ENCODE peak calls at places on chromosomes 11 and 22, in seven cellular contexts. S, W, H, X, J, Z and R are unnamed samples. For H3K27me3, the result is how much of the 10 kb centered on the place peaks cover.

GRCh38 chr11:3041699-3042098 is 15.5 kb downstream of the CARS1 start:
- DNase-seq in H (no peak), J (no peak), X (no peak), Z (no peak), W (no peak), S (no peak), R (no peak)

GRCh38 chr11:118902336-118903203 is 18.9 kb downstream of the CXCR5 start:
- DNase-seq in J (no peak), W (no peak), Z (no peak), H (no peak), S (no peak), X (no peak), R (no peak)

GRCh38 chr11:35116245-35116644 is 22.7 kb upstream of the CD44 start:
- DNase-seq in X (no peak), S (no peak), H (no peak), W (no peak), J (no peak), Z (no peak), R (no peak)

GRCh38 chr11:73389902-73390301 is 13.7 kb downstream of the RELT start:
- DNase-seq in S (no peak), H (no peak), W (no peak), J (no peak), Z (no peak), X (no peak), R (no peak)

GRCh38 chr22:34236527-34236926 is 316.3 kb upstream of the LARGE1 start:
- DNase-seq in W (no peak), H (no peak), S (peak), X (no peak), Z (no peak), J (no peak), R (no peak)

GRCh38 chr11:122882809-122883681 is 486 bp downstream of the JHY start:
- DNase-seq in Z (peak), H (peak), S (peak), J (peak), X (no peak), W (peak), R (peak)

GRCh38 chr11:82631722-82632630 is 101.7 kb downstream of the FAM181B start:
- DNase-seq in H (no peak), Z (no peak), S (no peak), W (no peak), X (no peak), J (no peak), R (no peak)

GRCh38 chr11:66951135-66951534 is 7.0 kb downstream of the PC start:
- DNase-seq in S (no peak), Z (no peak), J (no peak), W (no peak), X (no peak), H (no peak), R (no peak)

GRCh38 chr22:41052661-41053490 is 39.5 kb upstream of the EP300 start:
- DNase-seq in X (no peak), W (no peak), Z (no peak), S (no peak), H (no peak), J (no peak), R (no peak)

GRCh38 chr11:32107647-32108046 is 16.8 kb downstream of the RCN1 start:
- DNase-seq in X (no peak), J (no peak), Z (no peak), W (no peak), H (no peak), S (no peak), R (no peak)

GRCh38 chr11:57798905-57799559 is 37.4 kb downstream of the CTNND1 start:
- DNase-seq in H (no peak), Z (peak), J (peak), S (no peak), W (peak), X (no peak), R (peak)

GRCh38 chr11:47626234-47626633 is 16.1 kb downstream of the MTCH2 start:
- DNase-seq in J (no peak), Z (no peak), X (no peak), H (no peak), S (no peak), W (no peak), R (no peak)

GRCh38 chr22:36399473-36399780 is 11.7 kb upstream of the MYH9 start:
- DNase-seq in Z (no peak), W (no peak), S (no peak), X (no peak), H (no peak), J (no peak), R (no peak)

GRCh38 chr11:69424748-69425147 is 56.7 kb upstream of the LINC01488 start:
- DNase-seq in X (no peak), J (no peak), Z (no peak), S (no peak), W (no peak), H (no peak), R (no peak)

GRCh38 chr11:112975493-112975892 is 14.3 kb downstream of the NCAM1 start:
- DNase-seq in X (no peak), S (no peak), H (no peak), Z (no peak), W (no peak), J (no peak), R (no peak)

GRCh38 chr11:100855466-100856067 is 168.5 kb downstream of the ARHGAP42 start:
- DNase-seq in S (peak), J (no peak), W (no peak), X (no peak), Z (peak), H (no peak), R (no peak)

GRCh38 chr11:121241300-121242176 is 51.0 kb upstream of the SC5D start:
- DNase-seq in Z (no peak), S (no peak), X (no peak), J (no peak), W (no peak), H (no peak), R (no peak)

GRCh38 chr11:69770525-69770924 is 4.6 kb downstream of the FGF4 start:
- DNase-seq in H (no peak), J (no peak), S (no peak), Z (no peak), X (no peak), W (no peak), R (no peak)

GRCh38 chr11:117072517-117073218 is 25.6 kb downstream of the SIK3 start:
- DNase-seq in Z (peak), X (no peak), W (no peak), S (no peak), J (no peak), H (no peak), R (no peak)

GRCh38 chr11:86615495-86615894 is 56.9 kb downstream of the ME3 start:
- DNase-seq in Z (no peak), S (no peak), X (no peak), W (no peak), J (no peak), H (no peak), R (no peak)

GRCh38 chr11:121134758-121135312 is 33.8 kb downstream of the TECTA start:
- DNase-seq in X (no peak), S (no peak), J (no peak), H (no peak), W (no peak), Z (no peak), R (no peak)

GRCh38 chr11:106087815-106088435 is 10.5 kb downstream of the AASDHPPT start:
- DNase-seq in W (peak), H (peak), X (no peak), S (peak), J (peak), Z (peak), R (peak)

GRCh38 chr11:11263238-11264030 is 89.6 kb downstream of the CSNK2A3 start:
- DNase-seq in X (no peak), J (no peak), Z (no peak), H (no peak), W (no peak), S (no peak), R (no peak)

GRCh38 chr11:7538023-7538422 is 24.2 kb downstream of the PPFIBP2 start:
- DNase-seq in S (no peak), J (peak), Z (no peak), W (no peak), X (no peak), H (no peak), R (no peak)

GRCh38 chr11:96154802-96155520 is 188.0 kb downstream of the MAML2 start:
- DNase-seq in W (no peak), S (no peak), H (no peak), Z (no peak), J (no peak), X (no peak), R (no peak)

GRCh38 chr11:1573077-1573846 is 1.2 kb upstream of the DUSP8 start:
- DNase-seq in J (peak), H (peak), X (no peak), Z (no peak), W (no peak), S (no peak), R (peak)

GRCh38 chr11:34345012-34345804 is 12.6 kb downstream of the ABTB2 start:
- DNase-seq in X (no peak), H (no peak), J (peak), S (no peak), Z (peak), W (peak), R (peak)

GRCh38 chr22:20742764-20743163 is 31.1 kb upstream of the SERPIND1 start:
- DNase-seq in J (no peak), Z (no peak), X (no peak), W (no peak), S (no peak), H (no peak), R (no peak)

GRCh38 chr22:29330753-29331152 is 15.3 kb upstream of the RASL10A start:
- DNase-seq in W (peak), S (no peak), Z (no peak), H (no peak), J (no peak), X (no peak), R (no peak)
- H3K27ac ChIP-seq in W (no peak), S (no peak), Z (no peak), H (no peak), J (no peak), X (no peak), R (no peak)

DNA sequence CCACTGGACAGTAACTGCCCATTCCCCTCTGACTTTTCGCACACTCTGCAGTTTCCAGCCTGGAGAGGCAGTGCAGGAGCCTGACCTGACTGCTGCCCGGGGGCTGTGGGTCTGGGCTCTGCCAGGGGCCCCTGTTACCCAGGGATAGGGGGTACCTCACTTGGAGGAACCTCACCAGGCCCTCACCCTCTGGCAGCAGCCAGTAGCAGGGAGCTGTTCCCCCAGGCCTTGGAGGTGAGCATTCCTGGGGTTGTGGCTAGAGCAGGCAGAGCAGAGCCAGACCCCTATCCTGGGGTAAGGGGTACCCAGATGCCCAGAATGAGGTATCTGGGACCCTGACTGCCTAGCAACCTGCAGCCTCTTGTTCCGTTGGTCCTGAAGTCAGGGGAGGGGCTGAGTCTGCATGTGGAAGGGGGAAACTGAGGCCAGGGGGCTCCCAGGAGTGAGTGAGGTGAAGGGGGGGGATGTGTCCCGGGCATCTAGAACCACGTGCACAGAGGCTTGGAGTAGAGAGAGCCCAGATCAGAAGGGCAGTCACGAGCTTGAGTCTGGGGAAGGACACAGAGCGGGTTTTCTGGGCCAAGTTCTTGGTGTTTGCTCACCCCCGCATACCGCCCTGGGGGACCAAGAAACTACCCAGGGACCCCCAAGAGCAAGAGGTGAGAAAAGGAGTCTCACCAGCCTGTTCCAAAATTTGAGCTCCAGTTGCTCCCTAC is 43.9 kb upstream of the ACCSL start:
- DNase-seq in X (no peak), W (peak), H (no peak), S (no peak), J (peak), Z (no peak), R (no peak)
- H3K27me3 ChIP-seq in X (under half), W (under half), H (under half), S (under half), J (under half), Z (under half), R (under half)

GRCh38 chr22:45996241-45997076 is 19.5 kb upstream of the WNT7B start:
- DNase-seq in X (no peak), H (no peak), J (peak), W (peak), Z (no peak), S (no peak), R (no peak)
- H3K27ac ChIP-seq in X (peak), H (no peak), J (peak), W (peak), Z (no peak), S (no peak), R (no peak)

DNA sequence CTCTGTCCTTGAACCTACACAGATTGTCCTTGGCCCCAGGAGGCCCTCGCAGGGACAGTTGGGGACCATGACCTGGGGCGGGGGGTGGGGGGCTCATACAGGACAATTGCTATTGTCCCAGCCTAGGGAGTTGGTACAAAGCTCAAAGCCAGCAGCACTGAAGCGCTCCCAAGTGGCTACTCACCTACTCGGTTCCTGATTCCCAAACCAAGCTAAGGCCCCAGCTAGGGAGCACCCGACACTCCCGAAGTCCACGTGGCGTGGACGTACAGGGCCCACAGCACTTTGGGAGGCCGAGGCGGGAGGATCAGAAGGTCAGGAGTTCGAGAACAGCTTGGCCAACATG is 80.6 kb downstream of the CELSR1 start:
- DNase-seq in H (no peak), J (no peak), W (no peak), Z (no peak), X (no peak), S (no peak), R (peak)
- H3K27me3 ChIP-seq in H (under half), J (under half), W (under half), Z (under half), X (under half), S (half or more), R (under half)

DNA sequence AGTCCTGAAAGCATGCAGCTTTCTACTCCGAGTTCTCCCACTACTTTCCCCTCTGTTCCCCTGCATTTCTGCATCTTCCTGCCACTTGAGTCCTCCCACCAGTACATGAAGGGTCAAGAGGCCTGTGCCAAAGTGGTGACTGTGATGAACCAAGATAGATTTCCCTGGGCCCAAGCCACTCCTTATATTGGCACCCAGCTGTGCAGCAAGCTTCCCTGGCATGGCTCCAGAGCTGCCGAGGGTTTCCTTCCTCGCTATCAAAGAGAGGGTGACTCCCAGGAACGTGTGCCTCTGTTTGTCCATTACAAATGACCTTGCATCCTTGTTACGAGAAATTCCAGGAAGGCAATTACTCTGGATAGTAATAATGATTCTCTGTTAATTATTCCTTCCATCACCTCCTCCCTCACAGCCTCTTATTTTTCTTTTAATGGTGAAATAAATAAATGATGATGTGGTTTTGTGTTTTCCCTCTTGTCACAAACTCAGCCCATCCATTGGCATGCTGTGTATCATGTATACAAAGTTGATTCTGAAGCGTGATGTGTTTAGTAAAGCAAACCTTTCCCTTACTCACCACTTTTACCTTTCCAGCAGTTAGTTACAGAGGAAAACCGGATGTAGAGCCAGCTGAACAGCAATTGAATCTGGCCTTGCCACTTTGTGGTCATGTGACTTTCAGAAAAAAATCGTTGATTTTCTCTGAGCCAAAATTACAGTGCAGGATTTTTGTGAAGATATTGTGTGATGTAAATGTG is 8.3 kb downstream of the SRSF8 start:
- DNase-seq in S (no peak), X (no peak), H (no peak), Z (no peak), W (peak), J (peak), R (no peak)
- H3K27ac ChIP-seq in S (no peak), X (peak), H (no peak), Z (no peak), W (no peak), J (peak), R (no peak)

GRCh38 chr11:128884054-128884453 is 7.1 kb upstream of the KCNJ5 start:
- DNase-seq in X (no peak), H (no peak), W (no peak), S (peak), Z (no peak), J (no peak), R (no peak)
- H3K27me3 ChIP-seq in X (under half), H (under half), W (under half), S (under half), Z (under half), J (under half), R (under half)

DNA sequence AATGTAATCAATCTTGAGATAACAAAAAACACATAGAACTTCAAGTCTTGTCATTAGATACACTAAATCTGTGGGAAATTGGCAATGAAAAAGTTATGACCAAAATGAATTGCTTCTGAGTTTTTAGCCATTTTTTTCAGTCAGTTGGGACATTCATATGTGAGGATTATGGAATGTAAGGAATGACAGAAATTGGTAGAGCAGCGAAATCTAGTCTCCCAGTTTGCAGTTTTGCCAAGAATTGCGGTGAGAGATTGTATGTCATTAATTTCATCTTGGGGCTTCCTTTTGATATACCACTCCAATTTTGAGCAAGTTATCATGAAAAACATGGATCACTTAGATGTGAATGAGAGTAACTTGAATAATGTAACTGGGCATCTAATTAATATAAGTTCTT is 49.9 kb downstream of the SIK2 start:
- DNase-seq in S (no peak), H (no peak), X (no peak), W (no peak), Z (no peak), J (no peak), R (no peak)
- H3K27ac ChIP-seq in S (no peak), H (no peak), X (no peak), W (no peak), Z (no peak), J (no peak), R (no peak)

DNA sequence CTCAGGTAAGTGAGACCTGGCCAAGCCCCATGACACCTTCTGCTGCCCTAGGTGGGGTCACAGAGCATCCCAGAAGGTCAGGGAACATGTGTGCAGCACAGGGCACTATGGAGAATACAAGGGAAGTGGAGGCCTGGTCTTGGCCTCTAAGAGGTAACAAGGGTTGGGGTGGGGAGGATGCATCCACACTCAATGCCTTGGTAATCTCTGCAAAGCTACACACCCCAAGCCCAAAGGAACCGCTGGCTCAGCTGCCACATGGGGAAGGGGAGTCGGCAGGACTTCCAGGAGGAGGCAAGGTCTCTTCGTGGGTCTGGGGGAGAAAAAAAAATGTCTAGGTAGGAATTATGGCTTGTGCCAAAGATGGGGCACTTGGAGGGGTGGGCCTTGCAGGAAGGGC is 17.3 kb downstream of the CD5 start:
- DNase-seq in S (no peak), H (no peak), W (no peak), X (no peak), Z (no peak), J (no peak), R (no peak)
- H3K27me3 ChIP-seq in S (under half), H (under half), W (under half), X (under half), Z (under half), J (under half), R (under half)